ENCODE peak calls at places on chromosomes 13 and 19, in five cellular contexts. One of them, this sample, is unnamed.
A peak's percentile ranks its signal among the peaks of the same experiment; 100 is the strongest.

GRCh38 chr13:43368003-43368402 is 344.6 kb downstream of the DNAJC15 start:
- DNase-seq in HCT116: no peak
- DNase-seq in K562: no peak
- DNase-seq in HepG2: no peak
- DNase-seq in GM12878: no peak
- DNase-seq in this sample: no peak

GRCh38 chr19:38658462-38659306 is 11.2 kb downstream of the ACTN4 start:
- DNase-seq in HCT116: peak; percentile 83
- DNase-seq in K562: no peak
- DNase-seq in HepG2: peak; percentile 95
- DNase-seq in GM12878: no peak
- DNase-seq in this sample: no peak

GRCh38 chr19:31354919-31355318 is 5.7 kb upstream of the TSHZ3 start:
- DNase-seq in HCT116: no peak
- DNase-seq in K562: no peak
- DNase-seq in HepG2: no peak
- DNase-seq in GM12878: no peak
- DNase-seq in this sample: peak; percentile 61

GRCh38 chr13:50104493-50104892 is 89.2 kb downstream of the KCNRG start:
- DNase-seq in HCT116: no peak
- DNase-seq in K562: no peak
- DNase-seq in HepG2: no peak
- DNase-seq in GM12878: no peak
- DNase-seq in this sample: no peak

GRCh38 chr19:44807652-44808462 is 1.0 kb upstream of the BCAM start:
- DNase-seq in HCT116: peak; percentile 55
- DNase-seq in K562: peak; percentile 80
- DNase-seq in HepG2: peak; percentile 77
- DNase-seq in GM12878: no peak
- DNase-seq in this sample: peak; percentile 95

GRCh38 chr19:40507892-40508291 is 41.1 kb downstream of the SPTBN4 start:
- DNase-seq in HCT116: no peak
- DNase-seq in K562: no peak
- DNase-seq in HepG2: no peak
- DNase-seq in GM12878: no peak
- DNase-seq in this sample: no peak

GRCh38 chr19:38975861-38976271 is 324 bp upstream of the FBXO17 start:
- DNase-seq in HCT116: no peak
- DNase-seq in K562: peak; percentile 89
- DNase-seq in HepG2: peak; percentile 60
- DNase-seq in GM12878: no peak
- DNase-seq in this sample: peak; percentile 68

GRCh38 chr13:86051134-86052103 is 252.2 kb upstream of the SLITRK6 start:
- DNase-seq in HCT116: no peak
- DNase-seq in K562: no peak
- DNase-seq in HepG2: no peak
- DNase-seq in GM12878: no peak
- DNase-seq in this sample: no peak

GRCh38 chr19:3365447-3366103 is 808 bp upstream of the NFIC start:
- DNase-seq in HCT116: peak; percentile 40
- DNase-seq in K562: no peak
- DNase-seq in HepG2: no peak
- DNase-seq in GM12878: no peak
- DNase-seq in this sample: no peak

GRCh38 chr19:48962029-48962848 is 2.9 kb upstream of the FTL start:
- DNase-seq in HCT116: no peak
- DNase-seq in K562: peak; percentile 77
- DNase-seq in HepG2: peak; percentile 81
- DNase-seq in GM12878: no peak
- DNase-seq in this sample: peak; percentile 62

GRCh38 chr19:6489278-6490061 is 7.9 kb upstream of the DENND1C start:
- DNase-seq in HCT116: no peak
- DNase-seq in K562: peak; percentile 4
- DNase-seq in HepG2: no peak
- DNase-seq in GM12878: peak; percentile 71
- DNase-seq in this sample: no peak

GRCh38 chr13:35903075-35903474 is 228.1 kb downstream of the DCLK1 start:
- DNase-seq in HCT116: no peak
- DNase-seq in K562: no peak
- DNase-seq in HepG2: no peak
- DNase-seq in GM12878: no peak
- DNase-seq in this sample: no peak

GRCh38 chr19:8210660-8211101 is 1.5 kb downstream of the CERS4 start:
- DNase-seq in HCT116: no peak
- DNase-seq in K562: no peak
- DNase-seq in HepG2: no peak
- DNase-seq in GM12878: no peak
- DNase-seq in this sample: no peak

GRCh38 chr19:18231775-18232174 is 5.5 kb upstream of the PDE4C start:
- DNase-seq in HCT116: no peak
- DNase-seq in K562: peak; percentile 44
- DNase-seq in HepG2: no peak
- DNase-seq in GM12878: no peak
- DNase-seq in this sample: no peak

GRCh38 chr13:74889321-74889720 is 592.6 kb downstream of the TBC1D4 start:
- DNase-seq in HCT116: no peak
- DNase-seq in K562: no peak
- DNase-seq in HepG2: no peak
- DNase-seq in GM12878: no peak
- DNase-seq in this sample: no peak

GRCh38 chr19:10916602-10917001 is 11.8 kb downstream of the YIPF2 start:
- DNase-seq in HCT116: no peak
- DNase-seq in K562: no peak
- DNase-seq in HepG2: no peak
- DNase-seq in GM12878: no peak
- DNase-seq in this sample: no peak

GRCh38 chr13:50037788-50038187 is 22.5 kb downstream of the KCNRG start:
- DNase-seq in HCT116: no peak
- DNase-seq in K562: no peak
- DNase-seq in HepG2: no peak
- DNase-seq in GM12878: no peak
- DNase-seq in this sample: no peak

GRCh38 chr13:99601535-99601934 is 100.3 kb downstream of the TM9SF2 start:
- DNase-seq in HCT116: no peak
- DNase-seq in K562: no peak
- DNase-seq in HepG2: no peak
- DNase-seq in GM12878: no peak
- DNase-seq in this sample: no peak

GRCh38 chr13:68170961-68171360 is 940.8 kb upstream of the PCDH9 start:
- DNase-seq in HCT116: no peak
- DNase-seq in K562: no peak
- DNase-seq in HepG2: no peak
- DNase-seq in GM12878: no peak
- DNase-seq in this sample: no peak

GRCh38 chr13:105465251-105465650 is 1070.2 kb downstream of the EFNB2 start:
- DNase-seq in HCT116: no peak
- DNase-seq in K562: no peak
- DNase-seq in HepG2: no peak
- DNase-seq in GM12878: no peak
- DNase-seq in this sample: no peak

GRCh38 chr13:27347373-27347772 is 76.7 kb downstream of the RASL11A start:
- DNase-seq in HCT116: no peak
- DNase-seq in K562: no peak
- DNase-seq in HepG2: no peak
- DNase-seq in GM12878: no peak
- DNase-seq in this sample: no peak

GRCh38 chr13:31538067-31539042 is 201.0 kb upstream of the RXFP2 start:
- DNase-seq in HCT116: peak; percentile 8
- DNase-seq in K562: peak; percentile 10
- DNase-seq in HepG2: peak; percentile 16
- DNase-seq in GM12878: no peak
- DNase-seq in this sample: no peak

GRCh38 chr13:38804061-38804460 is 117.2 kb downstream of the FREM2 start:
- DNase-seq in HCT116: no peak
- DNase-seq in K562: no peak
- DNase-seq in HepG2: no peak
- DNase-seq in GM12878: no peak
- DNase-seq in this sample: no peak

DNA sequence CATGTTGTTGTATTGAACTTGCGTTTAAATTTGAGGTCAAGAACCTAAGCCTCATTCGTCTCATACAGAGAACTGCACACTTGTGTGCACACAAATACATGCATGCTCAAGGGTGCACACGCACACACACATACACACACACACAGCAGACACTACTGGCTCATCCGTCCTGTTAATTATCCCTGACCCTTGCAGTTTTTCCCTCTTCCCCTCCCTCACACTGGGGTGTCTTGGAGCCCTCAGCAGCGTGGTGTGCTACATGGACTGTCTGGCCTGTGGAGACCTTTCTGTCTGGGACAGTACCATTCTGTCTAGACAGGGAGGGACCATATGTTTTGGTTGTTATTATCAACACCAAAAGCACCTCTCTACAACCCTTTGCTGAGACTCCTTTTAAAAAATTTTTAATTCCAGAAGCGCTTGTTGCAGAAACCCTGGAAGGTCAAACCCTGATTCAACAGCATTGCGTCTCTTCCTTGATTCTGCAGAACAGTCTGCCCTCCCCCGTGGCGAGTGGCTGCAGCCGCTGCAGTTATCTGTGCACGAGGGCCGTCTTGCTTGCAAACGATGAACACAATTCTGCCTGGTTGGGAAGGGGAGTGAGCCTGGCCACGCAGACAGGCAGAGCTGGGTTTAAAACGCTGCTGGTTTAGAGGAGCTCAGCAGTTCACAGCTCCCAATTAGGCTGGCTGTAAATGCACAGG is 374.0 kb downstream of the IRS2 start:
- DNase-seq in HCT116: peak; percentile 18
- DNase-seq in K562: no peak
- DNase-seq in HepG2: no peak
- DNase-seq in GM12878: no peak
- DNase-seq in this sample: peak; percentile 51
- TF ChIP-seq ATF3 in HCT116: no peak
- TF ChIP-seq ATF3 in K562: no peak
- TF ChIP-seq ATF3 in HepG2: no peak
- TF ChIP-seq ATF3 in GM12878: no peak
- TF ChIP-seq ATF3 in this sample: no peak

DNA sequence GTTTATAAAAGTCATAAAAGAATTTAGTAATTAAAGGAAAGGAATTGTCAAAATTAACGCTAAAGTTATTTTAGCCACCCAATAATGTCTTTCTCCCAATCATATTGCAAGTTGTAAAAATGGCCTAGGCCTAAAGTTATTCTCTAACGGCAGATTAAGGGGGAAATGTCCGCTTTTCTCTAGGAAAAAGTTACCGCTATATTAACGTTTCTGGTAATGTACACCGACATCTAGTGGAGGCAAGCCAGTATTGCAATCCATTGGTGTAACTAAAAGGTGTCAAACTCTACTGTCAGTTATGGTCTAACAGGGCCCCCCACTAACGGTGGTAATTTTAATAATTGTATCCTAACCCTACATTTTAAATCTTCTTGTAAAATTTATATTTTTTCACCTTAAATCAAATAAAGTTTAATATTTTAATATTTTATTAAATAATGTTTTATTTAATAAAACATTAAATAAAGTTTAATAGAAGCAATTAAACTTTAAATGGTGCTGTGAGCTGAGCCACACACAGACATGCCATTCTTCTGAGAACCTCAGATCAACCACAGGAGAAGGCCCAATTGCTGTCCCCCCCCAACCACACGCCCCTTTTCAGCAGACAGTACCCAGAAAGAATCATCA is 35.9 kb upstream of the ZSCAN5A start:
- DNase-seq in HCT116: peak; percentile 24
- DNase-seq in K562: peak; percentile 52
- DNase-seq in HepG2: peak; percentile 58
- DNase-seq in GM12878: peak; percentile 11
- DNase-seq in this sample: peak; percentile 52
- TF ChIP-seq CEBPB in HCT116: no peak
- TF ChIP-seq CEBPB in K562: no peak
- TF ChIP-seq CEBPB in HepG2: no peak
- TF ChIP-seq CEBPB in GM12878: no peak
- TF ChIP-seq CEBPB in this sample: no peak

GRCh38 chr13:21798181-21798580 is 127.3 kb downstream of the FGF9 start:
- DNase-seq in HCT116: no peak
- DNase-seq in K562: no peak
- DNase-seq in HepG2: no peak
- DNase-seq in GM12878: no peak
- DNase-seq in this sample: no peak

GRCh38 chr13:21805733-21806132 is 134.9 kb downstream of the FGF9 start:
- DNase-seq in HCT116: no peak
- DNase-seq in K562: no peak
- DNase-seq in HepG2: no peak
- DNase-seq in GM12878: no peak
- DNase-seq in this sample: no peak

GRCh38 chr13:21799671-21800070 is 128.8 kb downstream of the FGF9 start:
- DNase-seq in HCT116: no peak
- DNase-seq in K562: no peak
- DNase-seq in HepG2: no peak
- DNase-seq in GM12878: no peak
- DNase-seq in this sample: no peak

DNA sequence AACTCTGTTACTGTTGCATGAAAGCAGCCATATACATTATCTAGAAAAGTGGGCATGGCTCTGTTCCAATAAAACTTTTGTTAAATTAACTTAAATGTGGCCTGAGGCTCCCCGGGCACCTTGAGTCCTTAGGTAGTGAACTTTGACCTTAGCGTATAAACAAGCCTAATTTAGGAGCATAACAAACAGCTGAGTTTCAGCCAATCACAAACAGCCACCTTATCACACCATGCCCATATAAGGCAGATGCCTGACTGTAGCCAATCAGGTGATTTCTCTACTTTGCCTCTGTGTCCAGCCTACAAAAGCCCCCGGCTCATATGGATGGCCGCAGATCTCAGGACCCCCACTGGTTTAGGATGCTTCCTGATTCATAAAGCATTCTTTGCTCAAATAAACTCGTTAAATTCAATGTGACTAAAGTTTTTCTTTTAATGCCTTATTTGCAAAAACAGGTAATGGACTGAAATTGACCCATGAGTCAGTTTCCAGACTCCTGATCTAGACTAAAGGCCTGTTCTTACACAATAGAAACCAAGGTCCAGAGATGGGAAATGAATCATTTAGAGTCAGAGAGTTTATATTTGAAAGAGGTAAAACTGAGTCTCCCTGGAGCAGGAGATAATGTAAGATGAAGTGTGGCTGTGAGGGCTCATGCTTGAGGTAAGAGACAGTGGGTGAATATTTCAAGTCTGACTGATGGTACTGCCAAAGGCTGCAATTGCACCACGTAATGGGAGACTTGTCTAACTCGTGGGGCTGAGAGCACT is 130.2 kb downstream of the FGF9 start:
- DNase-seq in HCT116: no peak
- DNase-seq in K562: peak; percentile 8
- DNase-seq in HepG2: peak; percentile 16
- DNase-seq in GM12878: no peak
- DNase-seq in this sample: no peak
- TF ChIP-seq ATF3 in HCT116: no peak
- TF ChIP-seq ATF3 in K562: no peak
- TF ChIP-seq ATF3 in HepG2: no peak
- TF ChIP-seq ATF3 in GM12878: no peak
- TF ChIP-seq ATF3 in this sample: no peak

DNA sequence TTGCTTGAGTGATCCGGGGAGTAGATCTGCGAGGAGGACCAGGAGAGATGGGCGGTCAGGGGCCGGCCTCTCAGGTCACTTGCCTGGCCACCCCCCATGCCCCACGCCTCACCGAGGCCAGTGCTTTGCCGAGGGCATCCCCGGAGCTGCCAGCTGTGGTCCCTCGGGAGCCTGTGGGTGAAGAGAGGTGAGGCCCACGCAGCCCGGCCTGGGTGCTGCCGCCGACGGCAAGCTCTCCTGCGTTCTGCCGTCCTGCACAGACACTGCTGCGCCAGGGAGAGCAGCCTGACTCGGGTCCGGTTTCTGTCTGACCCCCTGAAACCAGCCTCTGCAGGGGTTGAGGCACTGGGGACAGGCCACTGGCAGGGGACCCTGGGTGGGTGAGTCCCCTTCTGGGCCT is 15.8 kb upstream of the UQCR11 start:
- DNase-seq in HCT116: no peak
- DNase-seq in K562: no peak
- DNase-seq in HepG2: no peak
- DNase-seq in GM12878: no peak
- DNase-seq in this sample: no peak
- TF ChIP-seq CEBPB in HCT116: no peak
- TF ChIP-seq CEBPB in K562: no peak
- TF ChIP-seq CEBPB in HepG2: no peak
- TF ChIP-seq CEBPB in GM12878: no peak
- TF ChIP-seq CEBPB in this sample: no peak

This sample was measured in H1.